ENCODE peak calls at places on chromosomes 4 and X, in four cellular contexts. One of them, this sample, is unnamed.

GRCh38 chr4:185016946-185017797 is 1.1 kb upstream of the HELT start:
- DNase-seq in AG04450: no peak
- DNase-seq in nucleus accumbens: no peak
- DNase-seq in left kidney: no peak
- DNase-seq in this sample: peak

GRCh38 chrX:153380691-153381090 is 20.5 kb downstream of the PNMA6E start:
- DNase-seq in left kidney: no peak
- DNase-seq in nucleus accumbens: no peak
- DNase-seq in AG04450: no peak
- DNase-seq in this sample: no peak

GRCh38 chrX:14920196-14920595 is 47.0 kb downstream of the MOSPD2 start:
- DNase-seq in left kidney: no peak
- DNase-seq in AG04450: peak
- DNase-seq in nucleus accumbens: no peak
- DNase-seq in this sample: no peak

GRCh38 chrX:26918633-26919032 is 544.5 kb downstream of the PPP4R3C start:
- DNase-seq in nucleus accumbens: no peak
- DNase-seq in left kidney: peak
- DNase-seq in AG04450: no peak
- DNase-seq in this sample: peak

GRCh38 chr4:67167849-67168248 is 377.5 kb downstream of the CENPC start:
- DNase-seq in left kidney: no peak
- DNase-seq in nucleus accumbens: no peak
- DNase-seq in AG04450: no peak
- DNase-seq in this sample: peak

GRCh38 chrX:618761-619450 is 11.7 kb upstream of the SHOX start:
- DNase-seq in nucleus accumbens: no peak
- DNase-seq in AG04450: no peak
- DNase-seq in left kidney: no peak
- DNase-seq in this sample: no peak

GRCh38 chr4:1237981-1238675 is 10.8 kb downstream of the CTBP1 start:
- DNase-seq in left kidney: no peak
- DNase-seq in AG04450: no peak
- DNase-seq in nucleus accumbens: no peak
- DNase-seq in this sample: peak

GRCh38 chrX:68304602-68305001 is 128.7 kb downstream of the OPHN1 start:
- DNase-seq in nucleus accumbens: no peak
- DNase-seq in left kidney: no peak
- DNase-seq in AG04450: no peak
- DNase-seq in this sample: no peak

GRCh38 chr4:150820409-150820808 is 194.7 kb downstream of the LRBA start:
- DNase-seq in nucleus accumbens: no peak
- DNase-seq in AG04450: no peak
- DNase-seq in left kidney: no peak
- DNase-seq in this sample: no peak

GRCh38 chrX:72621619-72622485 is 49.2 kb upstream of the HDAC8 start:
- DNase-seq in AG04450: no peak
- DNase-seq in left kidney: no peak
- DNase-seq in nucleus accumbens: no peak
- DNase-seq in this sample: no peak

GRCh38 chrX:137479394-137479793 is 86.5 kb upstream of the ZIC3 start:
- DNase-seq in AG04450: no peak
- DNase-seq in nucleus accumbens: no peak
- DNase-seq in left kidney: no peak
- DNase-seq in this sample: no peak

GRCh38 chr4:132860976-132861375 is 288.1 kb upstream of the PCDH10 start:
- DNase-seq in nucleus accumbens: no peak
- DNase-seq in AG04450: no peak
- DNase-seq in left kidney: no peak
- DNase-seq in this sample: no peak

GRCh38 chr4:30962949-30963348 is 242.8 kb downstream of the PCDH7 start:
- DNase-seq in left kidney: no peak
- DNase-seq in nucleus accumbens: no peak
- DNase-seq in AG04450: peak
- DNase-seq in this sample: no peak

GRCh38 chrX:112738347-112739033 is 58.8 kb upstream of the LHFPL1 start:
- DNase-seq in AG04450: no peak
- DNase-seq in left kidney: no peak
- DNase-seq in nucleus accumbens: no peak
- DNase-seq in this sample: no peak

GRCh38 chr4:1093391-1094335 is 19.7 kb downstream of the RNF212 start:
- DNase-seq in nucleus accumbens: no peak
- DNase-seq in left kidney: no peak
- DNase-seq in AG04450: no peak
- DNase-seq in this sample: no peak

GRCh38 chrX:149829751-149830191 is 48.0 kb downstream of the MAGEA9 start:
- DNase-seq in AG04450: no peak
- DNase-seq in nucleus accumbens: no peak
- DNase-seq in left kidney: peak
- DNase-seq in this sample: peak

GRCh38 chr4:155889946-155890345 is 13.6 kb upstream of the TDO2 start:
- DNase-seq in nucleus accumbens: no peak
- DNase-seq in AG04450: no peak
- DNase-seq in left kidney: no peak
- DNase-seq in this sample: no peak

GRCh38 chr4:8857682-8858187 is 13.9 kb downstream of the HMX1 start:
- DNase-seq in nucleus accumbens: no peak
- DNase-seq in AG04450: no peak
- DNase-seq in left kidney: no peak
- DNase-seq in this sample: peak

GRCh38 chr4:153409412-153409811 is 56.7 kb upstream of the TMEM131L start:
- DNase-seq in left kidney: no peak
- DNase-seq in AG04450: peak
- DNase-seq in nucleus accumbens: no peak
- DNase-seq in this sample: no peak

GRCh38 chrX:103779156-103779555 is 2.5 kb downstream of the PLP1 start:
- DNase-seq in left kidney: peak
- DNase-seq in nucleus accumbens: peak
- DNase-seq in AG04450: no peak
- DNase-seq in this sample: no peak

GRCh38 chr4:107734120-107734519 is 14.1 kb upstream of the PAPSS1 start:
- DNase-seq in nucleus accumbens: no peak
- DNase-seq in left kidney: peak
- DNase-seq in AG04450: no peak
- DNase-seq in this sample: peak

GRCh38 chrX:41634284-41634683 is 54.5 kb upstream of the GPR34 start:
- DNase-seq in AG04450: no peak
- DNase-seq in left kidney: no peak
- DNase-seq in nucleus accumbens: no peak
- DNase-seq in this sample: no peak

GRCh38 chrX:32155044-32155638 is 1056.2 kb downstream of the DMD start:
- DNase-seq in left kidney: peak
- DNase-seq in AG04450: no peak
- DNase-seq in nucleus accumbens: peak
- DNase-seq in this sample: peak

GRCh38 chrX:155334486-155335316 is at the start of gene CLIC2:
- DNase-seq in AG04450: peak
- DNase-seq in nucleus accumbens: no peak
- DNase-seq in left kidney: peak
- DNase-seq in this sample: no peak

GRCh38 chr4:7179158-7179557 is 13.2 kb upstream of the SORCS2 start:
- DNase-seq in nucleus accumbens: no peak
- DNase-seq in AG04450: no peak
- DNase-seq in left kidney: no peak
- DNase-seq in this sample: no peak

GRCh38 chrX:105567046-105567445 is 255.3 kb upstream of the NRK start:
- DNase-seq in left kidney: no peak
- DNase-seq in nucleus accumbens: no peak
- DNase-seq in AG04450: no peak
- DNase-seq in this sample: no peak

GRCh38 chr4:182931691-182932297 is 14.6 kb upstream of the DCTD start:
- DNase-seq in left kidney: no peak
- DNase-seq in nucleus accumbens: no peak
- DNase-seq in AG04450: no peak
- DNase-seq in this sample: no peak

GRCh38 chrX:11341274-11342256 is 48.4 kb downstream of the AMELX start:
- DNase-seq in nucleus accumbens: peak
- DNase-seq in left kidney: peak
- DNase-seq in AG04450: no peak
- DNase-seq in this sample: no peak

GRCh38 chr4:1204828-1205591 is 32.6 kb upstream of the SPON2 start:
- DNase-seq in left kidney: no peak
- DNase-seq in nucleus accumbens: no peak
- DNase-seq in AG04450: no peak
- DNase-seq in this sample: peak

GRCh38 chr4:105215609-105216313 is 69.1 kb downstream of the TET2 start:
- DNase-seq in left kidney: no peak
- DNase-seq in nucleus accumbens: no peak
- DNase-seq in AG04450: peak
- DNase-seq in this sample: no peak

GRCh38 chr4:110970642-110971041 is 347.8 kb upstream of the PITX2 start:
- DNase-seq in AG04450: peak
- DNase-seq in left kidney: peak
- DNase-seq in nucleus accumbens: no peak
- DNase-seq in this sample: peak

GRCh38 chr4:156946508-156947197 is 24.9 kb downstream of the PDGFC start:
- DNase-seq in nucleus accumbens: no peak
- DNase-seq in AG04450: peak
- DNase-seq in left kidney: no peak
- DNase-seq in this sample: no peak

GRCh38 chr4:52995341-52996030 is 133.4 kb downstream of the RASL11B start:
- DNase-seq in left kidney: no peak
- DNase-seq in AG04450: no peak
- DNase-seq in nucleus accumbens: no peak
- DNase-seq in this sample: no peak

GRCh38 chrX:46180258-46180687 is 364.9 kb downstream of the ZNF674 start:
- DNase-seq in AG04450: no peak
- DNase-seq in nucleus accumbens: no peak
- DNase-seq in left kidney: peak
- DNase-seq in this sample: no peak

This sample was measured in GM23338.